ENCODE peak calls at places on chromosomes 11 and 22, in five cellular contexts. F, Y, W, C and U are unnamed samples.

GRCh38 chr22:44130076-44130711 is 50.5 kb upstream of the PARVG start:
- DNase-seq in W (no peak), Y (no peak), F (no peak), C (no peak), U (no peak)

GRCh38 chr11:83502041-83502440 is 215.9 kb upstream of the CCDC90B start:
- DNase-seq in Y (no peak), C (no peak), F (no peak), W (no peak), U (no peak)

GRCh38 chr22:26894766-26895485 is 237.5 kb downstream of the MIAT start:
- DNase-seq in F (peak), Y (no peak), W (peak), C (peak), U (no peak)

GRCh38 chr11:128291835-128292234 is 295.5 kb downstream of the ETS1 start:
- DNase-seq in F (no peak), C (no peak), Y (no peak), W (no peak), U (no peak)

GRCh38 chr11:57377098-57377497 is 3.9 kb downstream of the PRG3 start:
- DNase-seq in F (no peak), W (no peak), C (no peak), Y (no peak), U (no peak)

GRCh38 chr11:62602141-62603071 is 741 bp upstream of the MTA2 start:
- DNase-seq in Y (peak), W (no peak), C (no peak), F (no peak), U (no peak)

GRCh38 chr11:92227233-92227593 is 2.6 kb downstream of the FAT3 start:
- DNase-seq in C (no peak), W (no peak), F (no peak), Y (no peak), U (no peak)

GRCh38 chr22:46758867-46759290 is 3.6 kb upstream of the TBC1D22A start:
- DNase-seq in F (peak), Y (peak), W (peak), C (peak), U (peak)

GRCh38 chr11:38019072-38019775 is 1421.2 kb upstream of the RAG2 start:
- DNase-seq in Y (no peak), F (no peak), C (no peak), W (peak), U (peak)

GRCh38 chr11:118434553-118435232 is 1.6 kb upstream of the KMT2A start:
- DNase-seq in Y (no peak), F (no peak), W (no peak), C (peak), U (peak)

GRCh38 chr11:103367650-103368049 is 258.4 kb downstream of the DYNC2H1 start:
- DNase-seq in C (no peak), W (no peak), F (no peak), Y (no peak), U (no peak)

DNA sequence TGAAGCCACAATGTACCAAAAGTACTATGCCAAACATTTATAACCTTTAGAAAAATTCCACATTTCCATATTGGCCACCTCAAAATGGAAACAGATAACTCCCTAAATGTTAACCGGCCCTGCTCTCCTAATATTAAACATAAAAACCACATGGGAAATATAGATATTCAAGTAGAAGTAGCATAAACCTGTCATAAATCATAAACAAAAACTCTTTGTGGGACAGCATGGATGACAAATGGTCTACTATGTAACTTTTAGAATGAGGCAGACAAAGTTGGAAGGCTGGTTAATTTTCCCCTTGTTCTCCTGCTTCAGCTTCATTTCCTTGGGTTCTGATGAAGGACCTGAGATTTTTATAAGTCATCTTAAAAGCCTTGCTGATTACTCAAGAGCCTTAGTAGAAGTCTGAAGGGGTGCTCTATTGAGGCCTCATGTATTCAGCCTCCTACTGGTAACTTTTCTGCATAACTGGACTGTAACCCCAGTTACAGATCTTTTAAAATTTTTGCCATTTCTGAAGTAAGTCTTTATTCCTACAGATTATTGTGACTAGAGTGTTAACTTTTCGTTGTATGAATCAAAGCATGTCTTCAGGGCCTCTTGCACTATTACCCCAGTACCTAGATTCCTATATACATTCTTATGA is 116.4 kb downstream of the STIM1 start:
- DNase-seq in C (no peak), Y (no peak), F (no peak), W (no peak), U (peak)
- TF ChIP-seq CTCF in C (no peak), Y (peak), F (no peak), W (no peak), U (no peak)

GRCh38 chr11:280762-281485 is 2.7 kb downstream of the NLRP6 start:
- DNase-seq in W (no peak), F (no peak), Y (no peak), C (no peak), U (no peak)

GRCh38 chr11:278001-278951 is at the start of gene NLRP6:
- DNase-seq in F (no peak), W (no peak), Y (no peak), C (no peak), U (no peak)

GRCh38 chr11:281486-282161 is 3.4 kb downstream of the NLRP6 start:
- DNase-seq in Y (no peak), C (no peak), W (no peak), F (no peak), U (no peak)

GRCh38 chr11:279966-280761 is 2.0 kb downstream of the NLRP6 start:
- DNase-seq in W (no peak), C (no peak), F (no peak), Y (no peak), U (no peak)

DNA sequence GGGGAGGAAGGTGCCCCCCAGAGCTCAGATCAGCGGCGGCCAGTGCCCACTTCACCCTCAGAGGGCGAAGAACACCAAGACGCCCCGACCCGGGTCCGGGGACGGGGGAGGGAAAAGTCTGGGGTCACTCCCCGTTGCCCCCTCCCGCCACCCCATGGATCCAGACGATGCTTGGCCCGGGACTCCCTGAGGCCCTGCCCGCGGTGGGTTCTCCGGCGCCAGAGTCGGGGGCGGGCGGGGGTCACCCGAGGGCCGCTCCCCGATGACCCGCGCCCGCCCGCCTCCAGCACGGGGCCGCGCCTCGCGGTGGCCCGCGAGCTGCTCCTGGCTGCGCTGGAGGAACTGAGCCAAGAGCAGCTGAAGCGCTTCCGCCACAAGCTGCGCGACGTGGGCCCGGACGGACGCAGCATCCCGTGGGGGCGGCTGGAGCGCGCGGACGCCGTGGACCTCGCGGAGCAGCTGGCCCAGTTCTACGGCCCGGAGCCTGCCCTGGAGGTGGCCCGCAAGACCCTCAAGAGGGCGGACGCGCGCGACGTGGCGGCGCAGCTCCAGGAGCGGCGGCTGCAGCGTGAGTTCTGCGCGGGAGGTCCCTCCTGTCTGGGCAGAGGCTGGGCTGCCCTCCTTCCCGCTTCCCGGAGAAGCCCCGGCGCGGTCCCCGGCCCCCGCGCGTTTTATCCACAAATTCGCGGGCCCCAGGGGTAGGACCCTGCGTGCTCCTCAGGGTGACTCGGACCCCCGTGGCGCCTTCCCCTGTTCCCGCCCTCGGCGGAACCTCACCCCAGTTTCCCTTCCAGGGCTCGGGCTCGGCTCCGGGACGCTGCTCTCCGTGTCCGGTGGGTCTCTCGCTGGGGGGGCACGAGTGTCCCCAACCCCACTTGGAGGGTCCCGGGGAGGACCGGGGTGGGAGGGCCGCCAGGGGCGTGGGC is 1.1 kb downstream of the NLRP6 start:
- DNase-seq in F (no peak), W (no peak), Y (no peak), C (no peak), U (no peak)
- TF ChIP-seq MYC in F (no peak), W (no peak), Y (no peak), C (no peak), U (no peak)

DNA sequence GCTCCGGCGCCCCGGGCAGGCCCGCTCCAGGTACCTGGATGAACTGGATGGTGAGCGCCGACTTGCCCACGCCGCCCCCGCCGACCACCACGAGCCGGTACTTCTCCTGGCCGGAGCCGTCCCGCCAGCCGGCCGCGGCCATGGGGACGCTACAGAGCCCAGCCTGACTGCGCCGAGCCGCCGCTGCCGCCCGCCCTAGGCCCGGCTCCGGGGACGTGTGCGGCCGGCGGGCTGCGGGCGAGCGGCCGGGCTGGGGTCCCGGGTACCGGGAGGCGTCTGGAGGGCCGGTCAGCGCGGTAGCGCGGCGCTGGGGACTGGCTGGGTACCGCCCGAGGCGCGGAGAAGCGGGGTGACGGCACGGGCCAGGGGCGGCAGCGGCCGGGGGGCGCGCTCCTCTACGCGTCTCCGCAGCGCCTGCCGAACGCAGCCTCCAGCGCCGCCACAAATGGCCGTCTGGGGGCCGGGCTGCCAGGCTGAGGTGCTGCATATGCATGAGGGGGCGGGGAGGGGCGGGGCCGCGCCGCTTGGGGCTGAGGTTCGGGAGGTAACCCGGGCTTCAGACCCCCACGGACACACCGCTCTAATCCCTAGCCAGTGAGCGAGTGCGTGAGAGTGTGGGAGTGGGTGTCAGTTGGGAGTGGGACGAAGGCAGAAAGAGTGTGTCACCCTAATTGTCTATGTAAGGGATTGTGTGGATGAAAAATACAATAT is at the start of gene RRAS2:
- DNase-seq in F (peak), W (peak), Y (peak), C (peak), U (peak)
- TF ChIP-seq CTCF in F (no peak), W (no peak), Y (no peak), C (no peak), U (no peak)

GRCh38 chr22:24270556-24271405 is at the start of gene SPECC1L:
- DNase-seq in C (peak), W (peak), Y (peak), F (peak), U (peak)

GRCh38 chr22:24271406-24271760 is 752 bp downstream of the SPECC1L start:
- DNase-seq in Y (no peak), F (no peak), C (no peak), W (no peak), U (no peak)

GRCh38 chr22:24265734-24266133 is 4.9 kb upstream of the SPECC1L start:
- DNase-seq in F (no peak), W (no peak), Y (no peak), C (no peak), U (no peak)
- TF ChIP-seq MYC in F (no peak), W (no peak), Y (no peak), C (no peak), U (no peak)

DNA sequence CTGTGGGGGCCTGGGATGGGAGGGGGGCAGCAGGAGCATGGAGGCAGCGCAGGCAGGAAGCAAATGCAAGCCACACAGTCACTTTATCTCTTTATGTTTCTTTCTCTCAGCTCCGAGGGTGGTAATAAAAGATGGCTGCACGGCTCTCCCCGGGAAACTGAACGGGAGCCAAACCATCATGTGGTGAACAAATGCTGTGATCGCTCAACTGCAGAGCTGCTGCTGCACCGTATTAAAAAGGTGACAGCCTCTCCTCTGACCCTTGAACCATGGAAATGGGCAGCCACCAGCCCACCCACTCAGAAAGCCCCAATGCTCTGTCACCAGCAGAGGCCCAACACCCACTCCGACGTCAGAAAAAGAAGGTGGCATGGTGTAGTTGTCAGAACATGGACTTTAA is 110.0 kb downstream of the TIMP3 start:
- DNase-seq in Y (no peak), C (no peak), W (no peak), F (no peak), U (no peak)
- TF ChIP-seq CTCF in Y (no peak), C (no peak), W (no peak), F (no peak), U (no peak)

DNA sequence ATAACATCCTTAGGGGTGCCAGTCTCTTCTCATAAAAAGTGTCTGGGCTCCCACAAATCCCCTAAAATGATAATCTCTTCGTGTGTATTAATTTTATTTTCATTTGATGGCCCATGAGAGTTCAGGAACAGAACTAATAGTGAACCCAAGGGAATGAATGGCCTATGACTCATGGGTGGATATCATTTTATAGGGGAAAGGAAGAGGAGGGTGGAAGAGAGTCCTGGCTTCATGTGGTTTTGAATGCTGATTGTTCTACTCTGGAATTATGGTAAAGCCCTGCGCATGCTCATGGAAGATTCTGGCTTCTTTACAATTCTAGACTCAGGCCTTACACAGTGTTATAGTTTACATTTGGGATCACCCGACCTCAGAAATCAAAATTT is 35.3 kb downstream of the MAML2 start:
- DNase-seq in F (peak), W (no peak), C (peak), Y (no peak), U (peak)
- TF ChIP-seq MYC in F (no peak), W (no peak), C (no peak), Y (no peak), U (no peak)

GRCh38 chr11:66136752-66137123 is 66.7 kb downstream of the PACS1 start:
- DNase-seq in Y (no peak), W (peak), C (no peak), F (peak), U (peak)

GRCh38 chr11:66131937-66132632 is 62.0 kb downstream of the PACS1 start:
- DNase-seq in C (no peak), F (no peak), Y (no peak), W (no peak), U (no peak)

GRCh38 chr11:66130978-66131377 is 60.9 kb downstream of the PACS1 start:
- DNase-seq in W (no peak), C (no peak), Y (no peak), F (no peak), U (no peak)

DNA sequence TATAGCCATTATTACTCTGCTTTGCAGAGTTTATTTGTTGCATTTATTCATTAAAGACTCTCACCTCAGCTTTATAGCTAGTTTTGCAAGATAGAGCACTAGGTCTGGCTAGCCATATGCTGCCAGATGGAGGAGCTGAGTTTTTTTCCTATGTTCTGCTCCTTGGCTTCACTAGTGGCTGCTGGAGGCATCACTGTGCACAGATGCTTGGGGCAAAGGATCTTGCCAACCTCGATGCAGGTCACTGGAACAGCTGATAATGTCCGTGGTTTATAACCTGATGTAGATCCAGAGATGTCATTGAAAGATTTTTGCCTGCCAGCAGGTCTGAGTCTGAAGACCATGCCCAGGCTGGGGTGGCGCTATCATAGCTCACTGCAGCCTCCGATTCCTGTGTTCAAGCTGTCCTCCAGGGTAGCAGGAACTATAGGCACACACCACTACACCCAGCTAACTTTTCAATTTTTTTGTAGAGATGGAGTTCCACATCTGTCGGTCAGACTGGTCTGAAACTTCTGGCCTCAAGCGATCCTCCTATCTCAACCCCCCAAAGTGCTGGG is 63.2 kb downstream of the PACS1 start:
- DNase-seq in W (no peak), Y (no peak), F (no peak), C (no peak), U (no peak)
- TF ChIP-seq CTCF in W (no peak), Y (no peak), F (no peak), C (no peak), U (no peak)